ENCODE peak calls at places on chromosome 21, in nine cellular contexts. T is GM20000, Q is fibroblast of lung, J is psoas muscle, Y is HFFc6, B is PC-9, S is AG04450, X is Peyer's patch, L is cardiac muscle cell. Z is an unnamed sample.

GRCh38 chr21:28215214-28215954 is 777.3 kb downstream of the LTN1 start:
- DNase-seq in T (no peak), Q (peak), J (no peak), Y (peak), B (peak), S (no peak), X (no peak), L (peak), Z (no peak)

GRCh38 chr21:16534408-16535099 is 804.8 kb downstream of the USP25 start:
- DNase-seq in T (no peak), Q (peak), J (peak), Y (peak), B (peak), S (no peak), X (no peak), L (peak), Z (no peak)

GRCh38 chr21:15211491-15212133 is 146.8 kb upstream of the NRIP1 start:
- DNase-seq in T (no peak), Q (no peak), J (no peak), Y (no peak), B (no peak), S (no peak), X (no peak), L (no peak), Z (no peak)

GRCh38 chr21:18832950-18833349 is 429.4 kb upstream of the TMPRSS15 start:
- DNase-seq in T (no peak), Q (peak), J (no peak), Y (peak), B (peak), S (no peak), X (no peak), L (peak), Z (peak)

GRCh38 chr21:15441999-15442398 is 287.8 kb upstream of the USP25 start:
- DNase-seq in T (no peak), Q (no peak), J (no peak), Y (no peak), B (no peak), S (no peak), X (no peak), L (no peak), Z (no peak)

GRCh38 chr21:21907271-21907670 is 909.1 kb downstream of the NCAM2 start:
- DNase-seq in T (no peak), Q (no peak), J (no peak), Y (no peak), B (no peak), S (no peak), X (no peak), L (no peak), Z (no peak)

GRCh38 chr21:29064850-29065481 is 8.5 kb downstream of the CCT8 start:
- DNase-seq in T (peak), Q (no peak), J (no peak), Y (no peak), B (no peak), S (no peak), X (no peak), L (no peak), Z (no peak)

GRCh38 chr21:45001134-45002095 is 61.6 kb downstream of the SLX9 start:
- DNase-seq in T (no peak), Q (peak), J (peak), Y (peak), B (peak), S (peak), X (no peak), L (peak), Z (no peak)

GRCh38 chr21:36583591-36583990 is 103.7 kb upstream of the CLDN14 start:
- DNase-seq in T (no peak), Q (no peak), J (no peak), Y (no peak), B (no peak), S (no peak), X (no peak), L (no peak), Z (no peak)

DNA sequence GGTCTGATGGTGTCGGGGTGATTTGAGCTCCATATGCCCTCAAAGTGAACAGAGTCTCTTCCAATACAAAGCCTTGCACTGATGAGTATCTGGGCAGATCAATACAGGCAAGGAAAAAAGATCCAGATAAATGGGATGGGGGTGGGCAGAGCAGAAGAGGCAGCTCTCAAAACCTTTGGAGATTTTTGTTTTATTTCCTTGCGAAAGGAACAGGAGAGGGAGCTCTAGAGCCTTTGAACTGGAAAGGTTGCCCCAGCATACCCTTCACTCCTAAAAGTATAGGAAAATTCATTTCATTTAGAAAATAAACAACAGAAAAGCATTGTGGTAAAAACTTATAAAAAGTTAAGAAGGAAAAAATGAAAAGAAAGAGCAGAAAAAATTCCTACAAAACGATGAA is 31.4 kb upstream of the OLIG2 start:
- DNase-seq in T (no peak), Q (peak), J (no peak), Y (peak), B (no peak), S (no peak), X (no peak), L (peak), Z (peak)
- TF ChIP-seq CTCF in T (no peak), Q (peak), J (peak), Y (peak), B (peak), S (peak), X (no peak), L (peak), Z (peak)

DNA sequence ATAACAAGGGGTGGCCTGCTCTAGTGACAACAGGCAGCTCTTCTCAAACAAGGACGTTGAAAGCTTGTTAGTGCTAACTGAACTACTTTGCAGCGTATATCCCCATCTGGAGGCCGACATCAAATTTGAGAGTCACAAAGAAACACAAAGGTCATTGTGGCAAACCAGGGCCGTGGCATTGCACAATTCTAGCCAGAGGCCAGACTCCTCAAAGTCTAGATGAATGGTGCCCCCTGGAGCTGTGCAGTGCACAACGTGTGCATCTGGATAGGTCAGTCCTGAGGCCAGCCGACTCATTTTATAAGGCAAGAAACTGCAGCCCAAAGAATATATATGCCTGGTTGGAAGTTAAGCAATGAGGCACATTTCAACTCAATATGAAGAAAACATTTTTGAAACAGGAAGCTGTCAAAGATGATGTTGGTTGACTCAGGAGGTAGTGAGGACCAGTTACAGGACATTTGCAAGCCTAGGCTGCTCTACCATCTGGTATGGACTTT is 459.3 kb upstream of the RUNX1 start:
- DNase-seq in T (no peak), Q (peak), J (peak), Y (peak), B (peak), S (peak), X (no peak), L (peak), Z (peak)
- TF ChIP-seq CTCF in T (no peak), Q (peak), J (peak), Y (peak), B (peak), S (peak), X (peak), L (peak), Z (peak)

DNA sequence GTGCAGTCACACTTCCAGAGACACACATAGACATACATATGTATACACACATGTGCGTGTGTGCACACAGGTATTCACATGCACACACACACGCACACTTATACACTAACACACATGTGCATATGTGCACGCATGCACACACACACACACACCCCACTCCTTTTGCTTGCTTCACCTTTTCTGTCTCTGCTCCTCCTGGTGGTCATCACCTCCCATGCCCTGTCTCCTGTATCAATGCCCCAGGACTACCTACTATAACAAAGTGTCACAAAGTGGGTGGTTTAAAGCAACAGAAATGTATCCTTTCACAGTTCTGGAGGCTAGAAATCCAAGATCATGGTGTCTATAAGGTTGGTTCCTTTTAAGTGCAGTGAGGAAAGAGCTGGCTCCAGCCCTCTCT is 27.4 kb downstream of the ETS2 start:
- DNase-seq in T (no peak), Q (no peak), J (no peak), Y (no peak), B (no peak), S (no peak), X (no peak), L (no peak), Z (no peak)
- TF ChIP-seq CTCF in T (no peak), Q (no peak), J (no peak), Y (peak), B (no peak), S (no peak), X (no peak), L (no peak), Z (no peak)

GRCh38 chr21:46352156-46352499 is 28.2 kb downstream of the PCNT start:
- DNase-seq in T (no peak), Q (no peak), J (peak), Y (no peak), B (no peak), S (no peak), X (no peak), L (no peak), Z (no peak)

GRCh38 chr21:46350981-46351380 is 27.0 kb downstream of the PCNT start:
- DNase-seq in T (no peak), Q (no peak), J (peak), Y (no peak), B (no peak), S (no peak), X (no peak), L (no peak), Z (no peak)

GRCh38 chr21:46351476-46352155 is 27.7 kb downstream of the PCNT start:
- DNase-seq in T (no peak), Q (no peak), J (peak), Y (no peak), B (no peak), S (no peak), X (no peak), L (no peak), Z (no peak)

GRCh38 chr21:46349134-46349760 is 25.3 kb downstream of the PCNT start:
- DNase-seq in T (no peak), Q (no peak), J (peak), Y (no peak), B (no peak), S (no peak), X (no peak), L (no peak), Z (no peak)

DNA sequence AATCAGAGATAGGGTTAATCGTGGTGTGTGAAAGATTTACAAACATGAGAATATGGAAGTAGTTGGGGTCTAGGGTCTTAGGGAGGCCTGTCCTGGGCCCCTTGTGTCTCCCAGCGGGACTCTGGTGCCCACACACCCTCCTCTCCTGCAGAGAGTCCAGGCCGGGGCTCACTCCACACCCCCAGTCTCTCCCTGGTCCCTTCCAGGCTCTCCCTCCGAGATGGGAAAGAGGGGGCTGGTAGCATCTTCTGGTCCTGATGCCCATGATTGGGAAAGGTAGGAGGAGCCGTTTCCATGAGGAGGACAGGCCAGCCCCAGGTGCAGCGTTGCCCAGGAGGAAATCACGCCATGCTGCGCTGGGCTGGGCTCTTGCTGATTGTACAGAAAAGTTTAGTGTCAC is 26.6 kb downstream of the PCNT start:
- DNase-seq in T (no peak), Q (no peak), J (peak), Y (no peak), B (no peak), S (no peak), X (no peak), L (no peak), Z (no peak)
- TF ChIP-seq CTCF in T (no peak), Q (no peak), J (no peak), Y (no peak), B (no peak), S (no peak), X (no peak), L (no peak), Z (no peak)

GRCh38 chr21:46189959-46190490 is 5.8 kb upstream of the SPATC1L start:
- DNase-seq in T (no peak), Q (no peak), J (no peak), Y (no peak), B (no peak), S (no peak), X (peak), L (no peak), Z (no peak)
- TF ChIP-seq CTCF in T (no peak), Q (no peak), J (no peak), Y (no peak), B (no peak), S (no peak), X (no peak), L (no peak), Z (no peak)

GRCh38 chr21:26847951-26848350 is 2.7 kb upstream of the ADAMTS1 start:
- DNase-seq in T (no peak), Q (no peak), J (no peak), Y (no peak), B (no peak), S (no peak), X (no peak), L (no peak), Z (no peak)

GRCh38 chr21:26845750-26846035 is 484 bp upstream of the ADAMTS1 start:
- DNase-seq in T (no peak), Q (no peak), J (no peak), Y (no peak), B (no peak), S (no peak), X (no peak), L (no peak), Z (no peak)

GRCh38 chr21:26844258-26845065 is 747 bp downstream of the ADAMTS1 start:
- DNase-seq in T (no peak), Q (peak), J (peak), Y (peak), B (no peak), S (no peak), X (no peak), L (peak), Z (no peak)

GRCh38 chr21:26845066-26845749 is at the start of gene ADAMTS1:
- DNase-seq in T (no peak), Q (peak), J (peak), Y (peak), B (no peak), S (peak), X (peak), L (peak), Z (no peak)

GRCh38 chr21:26846036-26846931 is 1.1 kb upstream of the ADAMTS1 start:
- DNase-seq in T (no peak), Q (peak), J (peak), Y (peak), B (no peak), S (no peak), X (peak), L (peak), Z (no peak)
- TF ChIP-seq CTCF in T (no peak), Q (peak), J (peak), Y (peak), B (no peak), S (peak), X (no peak), L (no peak), Z (no peak)

GRCh38 chr21:42534361-42534900 is 20.8 kb downstream of the SLC37A1 start:
- DNase-seq in T (no peak), Q (no peak), J (peak), Y (no peak), B (no peak), S (no peak), X (peak), L (no peak), Z (no peak)

GRCh38 chr21:42532466-42533181 is 19.0 kb downstream of the SLC37A1 start:
- DNase-seq in T (peak), Q (no peak), J (peak), Y (no peak), B (no peak), S (no peak), X (peak), L (no peak), Z (no peak)

GRCh38 chr21:42534901-42535378 is 21.3 kb downstream of the SLC37A1 start:
- DNase-seq in T (peak), Q (no peak), J (no peak), Y (no peak), B (no peak), S (no peak), X (peak), L (no peak), Z (no peak)

GRCh38 chr21:42533963-42534355 is 20.3 kb downstream of the SLC37A1 start:
- DNase-seq in T (no peak), Q (no peak), J (no peak), Y (no peak), B (no peak), S (no peak), X (no peak), L (no peak), Z (no peak)

GRCh38 chr21:42533306-42533962 is 19.8 kb downstream of the SLC37A1 start:
- DNase-seq in T (no peak), Q (no peak), J (no peak), Y (no peak), B (no peak), S (no peak), X (no peak), L (no peak), Z (no peak)
- TF ChIP-seq CTCF in T (no peak), Q (no peak), J (no peak), Y (no peak), B (no peak), S (no peak), X (no peak), L (no peak), Z (no peak)

GRCh38 chr21:33268736-33269441 is 2.7 kb downstream of the IL10RB start:
- DNase-seq in T (peak), Q (no peak), J (no peak), Y (no peak), B (peak), S (no peak), X (peak), L (no peak), Z (no peak)
- TF ChIP-seq CTCF in T (peak), Q (no peak), J (no peak), Y (no peak), B (peak), S (no peak), X (peak), L (no peak), Z (no peak)

Z was measured in Caco-2.